ENCODE peak calls at places on chromosomes 7 and 10, in ten cellular contexts. Y, Z, R, X, S, E, U, N, Q and V are unnamed samples.

GRCh38 chr7:86814980-86815379 is 171.3 kb downstream of the GRM3 start:
- DNase-seq in Y (peak; percentile 21), Z (no peak), R (no peak), X (no peak), S (no peak), E (no peak), U (no peak), N (no peak), Q (no peak), V (no peak)

GRCh38 chr10:4315529-4315928 is 510.5 kb upstream of the AKR1E2 start:
- DNase-seq in Y (no peak), Z (no peak), R (peak; percentile 72), X (no peak), S (no peak), E (no peak), U (no peak), N (no peak), Q (peak; percentile 6), V (no peak)

GRCh38 chr7:33757563-33758165 is 147.7 kb upstream of the BMPER start:
- DNase-seq in Y (peak; percentile 40), Z (peak; percentile 42), R (peak; percentile 35), X (no peak), S (peak; percentile 55), E (no peak), U (peak; percentile 16), N (no peak), Q (peak; percentile 13), V (no peak)

GRCh38 chr7:78018541-78019456 is 220.2 kb downstream of the PHTF2 start:
- DNase-seq in Y (no peak), Z (peak; percentile 59), R (peak; percentile 57), X (peak; percentile 74), S (no peak), E (peak; percentile 33), U (peak; percentile 14), N (peak; percentile 3), Q (peak; percentile 81), V (peak; percentile 53)

GRCh38 chr10:110344622-110345021 is 39.9 kb upstream of the SMNDC1 start:
- DNase-seq in Y (no peak), Z (no peak), R (peak; percentile 50), X (no peak), S (no peak), E (no peak), U (no peak), N (no peak), Q (no peak), V (no peak)

GRCh38 chr10:71582019-71582418 is 137.6 kb downstream of the C10orf105 start:
- DNase-seq in Y (peak; percentile 23), Z (no peak), R (peak; percentile 35), X (peak; percentile 53), S (no peak), E (no peak), U (no peak), N (no peak), Q (peak; percentile 30), V (peak; percentile 17)

GRCh38 chr7:33744293-33744692 is 161.0 kb upstream of the BMPER start:
- DNase-seq in Y (no peak), Z (no peak), R (no peak), X (no peak), S (no peak), E (no peak), U (no peak), N (no peak), Q (no peak), V (no peak)

GRCh38 chr7:80324032-80324431 is 187.8 kb downstream of the GNAT3 start:
- DNase-seq in Y (no peak), Z (no peak), R (peak; percentile 89), X (no peak), S (no peak), E (no peak), U (no peak), N (no peak), Q (no peak), V (no peak)

GRCh38 chr7:140079121-140079536 is 16.4 kb upstream of the PARP12 start:
- DNase-seq in Y (peak; percentile 32), Z (no peak), R (peak; percentile 81), X (no peak), S (no peak), E (no peak), U (peak; percentile 59), N (peak; percentile 48), Q (no peak), V (no peak)

GRCh38 chr7:121107923-121108498 is 119.5 kb downstream of the CPED1 start:
- DNase-seq in Y (peak; percentile 57), Z (no peak), R (peak; percentile 55), X (no peak), S (no peak), E (no peak), U (peak; percentile 13), N (no peak), Q (no peak), V (no peak)

GRCh38 chr7:151648429-151648828 is 128.7 kb upstream of the RHEB start:
- DNase-seq in Y (no peak), Z (no peak), R (no peak), X (no peak), S (no peak), E (no peak), U (no peak), N (no peak), Q (no peak), V (no peak)

GRCh38 chr7:30348083-30348560 is 63.7 kb downstream of the ZNRF2 start:
- DNase-seq in Y (no peak), Z (no peak), R (peak; percentile 94), X (no peak), S (no peak), E (no peak), U (peak; percentile 23), N (no peak), Q (peak; percentile 23), V (peak; percentile 32)

GRCh38 chr10:21807162-21807561 is 196.4 kb downstream of the DNAJC1 start:
- DNase-seq in Y (peak; percentile 74), Z (no peak), R (no peak), X (no peak), S (no peak), E (no peak), U (no peak), N (no peak), Q (no peak), V (no peak)

GRCh38 chr10:44357141-44357540 is 27.8 kb downstream of the CXCL12 start:
- DNase-seq in Y (no peak), Z (no peak), R (no peak), X (no peak), S (no peak), E (no peak), U (no peak), N (no peak), Q (no peak), V (no peak)

GRCh38 chr7:157267516-157267915 is 69.3 kb upstream of the DNAJB6 start:
- DNase-seq in Y (no peak), Z (no peak), R (no peak), X (no peak), S (no peak), E (no peak), U (no peak), N (no peak), Q (no peak), V (peak; percentile 22)

GRCh38 chr10:116538461-116538860 is 7.3 kb upstream of the PNLIP start:
- DNase-seq in Y (no peak), Z (no peak), R (peak; percentile 35), X (no peak), S (no peak), E (no peak), U (no peak), N (no peak), Q (no peak), V (no peak)

GRCh38 chr7:19101911-19102310 is 15.5 kb downstream of the TWIST1 start:
- DNase-seq in Y (no peak), Z (no peak), R (no peak), X (no peak), S (no peak), E (no peak), U (no peak), N (no peak), Q (no peak), V (no peak)
- H3K4me3 ChIP-seq in Y (no peak overlapping the region), Z (no peak overlapping the region), R (no peak overlapping the region), X (no peak overlapping the region), S (no peak overlapping the region), E (no peak overlapping the region), U (no peak overlapping the region), N (no peak overlapping the region), Q (no peak overlapping the region), V (no peak overlapping the region)

GRCh38 chr10:63436225-63436624 is 29.6 kb downstream of the JMJD1C start:
- DNase-seq in Y (no peak), Z (no peak), R (no peak), X (no peak), S (no peak), E (no peak), U (no peak), N (no peak), Q (no peak), V (no peak)
- H3K4me1 ChIP-seq in Y (peaks cover 4% of the 10 kb centered on the region), Z (peaks cover 3% of the 10 kb centered on the region), R (no peaks in the 10 kb centered on the region), X (no peaks in the 10 kb centered on the region), S (peaks cover 25% of the 10 kb centered on the region), E (peaks cover 92% of the 10 kb centered on the region), U (peaks cover 61% of the 10 kb centered on the region), N (peaks cover 11% of the 10 kb centered on the region), Q (peaks cover 31% of the 10 kb centered on the region), V (peaks cover 19% of the 10 kb centered on the region)

DNA sequence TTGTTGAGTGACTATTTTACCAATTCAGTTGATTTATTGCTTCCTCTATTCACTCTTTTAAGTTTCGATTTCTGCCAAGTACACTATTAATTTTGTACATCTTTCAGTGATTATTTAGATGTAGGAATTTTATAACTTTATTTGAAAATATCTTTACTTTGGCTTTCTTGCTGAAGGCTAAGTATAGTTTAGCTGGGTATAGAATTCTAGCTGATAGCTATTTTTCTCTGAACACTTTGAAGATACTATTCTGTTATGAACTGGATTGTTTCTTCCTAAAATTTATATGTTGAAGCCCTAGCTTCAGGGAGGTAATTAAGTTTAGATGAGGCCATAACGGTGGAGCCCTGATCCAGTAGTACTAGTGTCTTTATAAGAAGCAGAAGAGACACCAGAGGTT is 141.1 kb downstream of the LRMDA start:
- DNase-seq in Y (no peak), Z (no peak), R (no peak), X (no peak), S (no peak), E (no peak), U (no peak), N (no peak), Q (no peak), V (no peak)
- H3K9me3 ChIP-seq in Y (peaks cover 9% of the 10 kb centered on the region), Z (peaks cover 6% of the 10 kb centered on the region), R (no peaks in the 10 kb centered on the region), X (peaks cover 12% of the 10 kb centered on the region), S (peaks cover 27% of the 10 kb centered on the region), E (peaks cover 52% of the 10 kb centered on the region), U (peaks cover 42% of the 10 kb centered on the region), N (no peaks in the 10 kb centered on the region), Q (no peaks in the 10 kb centered on the region), V (peaks cover 23% of the 10 kb centered on the region)

DNA sequence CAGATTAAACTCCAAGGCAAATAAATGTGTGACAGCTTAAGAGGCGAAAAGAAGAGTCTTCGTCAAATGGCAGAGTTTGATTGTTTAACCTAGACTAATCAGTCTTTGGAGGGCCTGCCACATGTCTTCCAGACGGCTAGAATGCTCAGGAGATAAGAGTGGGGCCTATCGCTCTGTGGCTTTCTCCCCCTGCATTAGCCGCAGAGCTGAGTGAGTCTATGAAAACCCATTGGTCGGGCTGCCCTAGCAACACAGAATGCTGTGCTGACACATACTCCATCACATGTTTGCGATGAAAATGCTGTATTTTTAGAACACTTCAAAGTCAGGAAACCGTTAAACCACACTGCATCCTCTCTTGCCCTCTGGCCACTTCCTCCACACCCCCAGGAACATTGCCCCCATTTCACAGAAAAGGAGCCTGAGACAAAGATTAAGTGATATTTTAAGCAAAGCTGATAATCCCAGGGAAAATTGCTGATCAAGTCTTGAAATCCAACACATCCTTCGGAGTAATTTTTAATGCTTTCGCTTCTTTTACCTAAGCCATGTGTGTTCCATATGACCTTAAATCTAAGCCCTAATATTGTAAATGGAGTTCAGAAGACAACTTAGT is 161.0 kb downstream of the CELF2 start:
- DNase-seq in Y (no peak), Z (peak; percentile 47), R (peak; percentile 90), X (no peak), S (peak; percentile 47), E (peak; percentile 46), U (no peak), N (no peak), Q (peak; percentile 15), V (peak; percentile 77)
- H3K4me3 ChIP-seq in Y (no peak overlapping the region), Z (no peak overlapping the region), R (no peak overlapping the region), X (no peak overlapping the region), S (no peak overlapping the region), E (no peak overlapping the region), U (no peak overlapping the region), N (no peak overlapping the region), Q (no peak overlapping the region), V (no peak overlapping the region)